ENCODE peak calls at places on chromosomes 2 and 18, in four cellular contexts. E is left ventricle myocardium inferior; Q is CD8-positive, alpha-beta memory T cell; N is aorta. G is an unnamed sample.

GRCh38 chr2:143629344-143629743 is 500.1 kb downstream of the ARHGAP15 start:
- DNase-seq in E (no peak), Q (no peak), N (no peak), G (no peak)

GRCh38 chr2:241775223-241776177 is 1.1 kb upstream of the GAL3ST2 start:
- DNase-seq in E (no peak), Q (no peak), N (peak), G (no peak)

GRCh38 chr18:78610646-78611045 is 369.0 kb upstream of the SALL3 start:
- DNase-seq in E (no peak), Q (no peak), N (no peak), G (no peak)

GRCh38 chr2:11677146-11678055 is 7.4 kb upstream of the NTSR2 start:
- DNase-seq in E (peak), Q (no peak), N (no peak), G (no peak)

GRCh38 chr2:127085260-127085666 is 21.7 kb downstream of the BIN1 start:
- DNase-seq in E (no peak), Q (no peak), N (no peak), G (no peak)

GRCh38 chr2:223969315-223969714 is 12.1 kb downstream of the MRPL44 start:
- DNase-seq in E (no peak), Q (no peak), N (no peak), G (no peak)

GRCh38 chr2:36477744-36478143 is 120.2 kb downstream of the FEZ2 start:
- DNase-seq in E (no peak), Q (no peak), N (no peak), G (no peak)

GRCh38 chr2:84338069-84338468 is 121.0 kb downstream of the SUCLG1 start:
- DNase-seq in E (no peak), Q (no peak), N (no peak), G (no peak)

GRCh38 chr18:623760-624620 is 27.2 kb downstream of the CLUL1 start:
- DNase-seq in E (peak), Q (peak), N (peak), G (peak)

GRCh38 chr18:58856881-58857280 is 7.8 kb upstream of the ZNF532 start:
- DNase-seq in E (no peak), Q (no peak), N (no peak), G (no peak)

GRCh38 chr18:31643003-31643402 is 41.4 kb downstream of the B4GALT6 start:
- DNase-seq in E (no peak), Q (no peak), N (no peak), G (no peak)

GRCh38 chr18:45621068-45621511 is 5.8 kb downstream of the SLC14A2 start:
- DNase-seq in E (no peak), Q (peak), N (no peak), G (no peak)

GRCh38 chr2:203840816-203841215 is 26.8 kb upstream of the CTLA4 start:
- DNase-seq in E (no peak), Q (no peak), N (no peak), G (no peak)

GRCh38 chr2:17442334-17442733 is 75.9 kb downstream of the RAD51AP2 start:
- DNase-seq in E (no peak), Q (no peak), N (no peak), G (no peak)

GRCh38 chr2:37421686-37422085 is 77.3 kb downstream of the QPCT start:
- DNase-seq in E (no peak), Q (no peak), N (no peak), G (no peak)

GRCh38 chr2:206158563-206159345 is 490 bp downstream of the NDUFS1 start:
- DNase-seq in E (no peak), Q (no peak), N (no peak), G (no peak)

GRCh38 chr18:6927136-6927535 is 190.5 kb downstream of the LAMA1 start:
- DNase-seq in E (no peak), Q (no peak), N (no peak), G (no peak)

GRCh38 chr2:119772128-119772527 is 12.4 kb downstream of the PTPN4 start:
- DNase-seq in E (no peak), Q (no peak), N (no peak), G (no peak)

GRCh38 chr2:189674374-189675112 is at the start of gene ANKAR:
- DNase-seq in E (peak), Q (peak), N (peak), G (peak)

GRCh38 chr2:148752977-148753376 is 108.4 kb downstream of the EPC2 start:
- DNase-seq in E (no peak), Q (no peak), N (no peak), G (no peak)

GRCh38 chr2:105376010-105376409 is 22.8 kb downstream of the FHL2 start:
- DNase-seq in E (no peak), Q (no peak), N (no peak), G (no peak)

GRCh38 chr2:176534798-176535479 is 265.7 kb downstream of the MTX2 start:
- DNase-seq in E (no peak), Q (no peak), N (no peak), G (no peak)

GRCh38 chr2:34234823-34235222 is 635.7 kb upstream of the FAM98A start:
- DNase-seq in E (no peak), Q (no peak), N (no peak), G (no peak)
- H3K27ac ChIP-seq in E (no peak), Q (no peak), N (no peak), G (no peak)

GRCh38 chr2:181946444-181947127 is 39.1 kb upstream of the PPP1R1C start:
- DNase-seq in E (no peak), Q (no peak), N (no peak), G (no peak)
- H3K27ac ChIP-seq in E (no peak), Q (no peak), N (no peak), G (no peak)

GRCh38 chr2:102337012-102337411 is 18.6 kb upstream of the IL18R1 start:
- DNase-seq in E (no peak), Q (no peak), N (no peak), G (no peak)
- H3K27ac ChIP-seq in E (peak), Q (no peak), N (peak), G (no peak)

GRCh38 chr2:20568501-20569463 is 82.1 kb downstream of the HS1BP3 start:
- DNase-seq in E (no peak), Q (no peak), N (no peak), G (no peak)
- H3K27ac ChIP-seq in E (peak), Q (no peak), N (no peak), G (peak)

GRCh38 chr2:191656792-191657191 is 21.1 kb upstream of the NABP1 start:
- DNase-seq in E (no peak), Q (no peak), N (no peak), G (no peak)

GRCh38 chr2:191657977-191658376 is 20.0 kb upstream of the NABP1 start:
- DNase-seq in E (no peak), Q (no peak), N (no peak), G (no peak)

GRCh38 chr2:191660575-191660974 is 17.4 kb upstream of the NABP1 start:
- DNase-seq in E (no peak), Q (no peak), N (no peak), G (no peak)

GRCh38 chr2:191661099-191661681 is 16.7 kb upstream of the NABP1 start:
- DNase-seq in E (no peak), Q (no peak), N (no peak), G (no peak)

DNA sequence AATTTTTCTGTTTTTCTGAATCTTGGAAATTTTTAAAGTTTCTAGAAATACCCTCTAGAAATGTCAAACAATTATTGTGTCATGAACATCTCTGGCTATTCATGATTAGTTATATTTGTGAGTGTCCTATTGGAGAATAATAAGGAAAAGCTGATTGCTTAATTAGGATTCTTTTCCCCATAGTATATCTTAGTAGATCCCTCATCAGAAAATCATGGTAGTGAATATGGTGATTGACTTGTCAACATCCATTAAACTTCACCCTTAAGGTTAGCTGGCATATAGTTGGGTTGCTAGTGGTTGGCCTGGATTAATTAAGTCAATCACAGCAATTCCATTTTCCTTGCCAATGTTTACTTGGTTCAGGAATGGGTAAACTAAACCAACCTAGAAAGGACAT is 18.7 kb upstream of the NABP1 start:
- DNase-seq in E (no peak), Q (no peak), N (no peak), G (no peak)
- H3K27ac ChIP-seq in E (no peak), Q (no peak), N (no peak), G (no peak)